ENCODE peak calls at places on chromosomes 5 and 9, in eight cellular contexts. D is fibroblast of lung, S is astrocyte, R is OCI-LY7, X is PC-3, K is HCT116, L is H9, V is GM12878. J is an unnamed sample.

GRCh38 chr9:70805953-70806352 is 315.5 kb downstream of the TRPM3 start:
- DNase-seq in D (no peak), S (no peak), R (no peak), X (no peak), K (no peak), L (no peak), V (no peak), J (no peak)

GRCh38 chr9:97573482-97574073 is 59.6 kb downstream of the TSTD2 start:
- DNase-seq in D (no peak), S (no peak), R (no peak), X (peak; percentile 37), K (peak; percentile 29), L (no peak), V (no peak), J (no peak)

GRCh38 chr5:148443998-148444397 is 60.2 kb downstream of the FBXO38 start:
- DNase-seq in D (peak; percentile 82), S (peak; percentile 36), R (peak; percentile 63), X (peak; percentile 91), K (peak; percentile 45), L (no peak), V (peak; percentile 3), J (peak; percentile 65)

GRCh38 chr5:82909816-82910215 is 167.4 kb downstream of the TMEM167A start:
- DNase-seq in D (no peak), S (no peak), R (no peak), X (no peak), K (no peak), L (no peak), V (no peak), J (no peak)

GRCh38 chr5:180173198-180173544 is 35.8 kb downstream of the RASGEF1C start:
- DNase-seq in D (no peak), S (no peak), R (no peak), X (no peak), K (no peak), L (no peak), V (no peak), J (no peak)

GRCh38 chr5:152051499-152052454 is 127.1 kb upstream of the GLRA1 start:
- DNase-seq in D (no peak), S (no peak), R (no peak), X (no peak), K (no peak), L (peak; percentile 80), V (no peak), J (no peak)

GRCh38 chr5:93819666-93820065 is 78.3 kb upstream of the POU5F2 start:
- DNase-seq in D (no peak), S (no peak), R (no peak), X (no peak), K (no peak), L (peak; percentile 26), V (no peak), J (no peak)

GRCh38 chr9:38343552-38343951 is 49.0 kb upstream of the ALDH1B1 start:
- DNase-seq in D (no peak), S (no peak), R (no peak), X (no peak), K (no peak), L (no peak), V (no peak), J (no peak)

GRCh38 chr9:71819115-71819739 is 50.9 kb upstream of the CEMIP2 start:
- DNase-seq in D (peak; percentile 50), S (no peak), R (peak; percentile 54), X (peak; percentile 51), K (peak; percentile 10), L (no peak), V (no peak), J (no peak)

DNA sequence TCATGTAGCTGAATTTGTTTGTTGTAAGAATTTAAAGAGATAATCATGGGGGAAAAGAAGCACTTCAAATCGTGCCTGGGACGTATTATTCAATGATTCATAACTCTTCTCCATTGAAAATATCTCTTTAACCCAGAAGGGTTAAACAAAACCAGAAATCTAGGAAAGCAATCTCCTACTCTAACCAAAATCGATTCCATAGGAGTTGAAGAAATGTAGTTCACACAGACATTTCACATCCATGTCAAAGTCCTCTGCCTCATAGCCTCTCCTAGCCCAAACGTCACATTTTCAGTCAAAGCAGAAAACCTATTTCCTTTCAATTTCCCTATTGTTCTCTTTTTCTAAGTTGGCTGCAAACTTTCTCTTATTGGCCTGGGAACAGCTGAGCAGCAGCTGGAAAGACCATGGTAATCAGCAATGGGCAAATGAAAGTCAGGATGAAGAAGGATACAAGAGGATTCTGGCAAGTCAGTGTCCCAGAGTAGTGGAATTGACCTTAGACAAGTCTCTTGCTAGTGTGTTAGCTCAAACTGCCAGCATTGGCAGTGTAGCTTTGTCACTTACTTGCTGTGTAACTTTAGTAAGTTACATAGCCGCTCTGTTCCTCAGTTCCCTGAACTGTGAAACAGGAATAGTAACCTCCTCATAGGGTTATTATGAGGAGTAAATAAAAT is 3.8 kb downstream of the ALDH1A1 start:
- DNase-seq in D (no peak), S (no peak), R (no peak), X (no peak), K (no peak), L (no peak), V (no peak), J (no peak)
- H2AFZ ChIP-seq in D (peak overlapping the region; percentile 7), S (no peak overlapping the region), R (no peak overlapping the region), X (no peak overlapping the region), K (no peak overlapping the region), L (peak overlapping the region; percentile 56), V (no peak overlapping the region), J (peak overlapping the region; percentile 25)

DNA sequence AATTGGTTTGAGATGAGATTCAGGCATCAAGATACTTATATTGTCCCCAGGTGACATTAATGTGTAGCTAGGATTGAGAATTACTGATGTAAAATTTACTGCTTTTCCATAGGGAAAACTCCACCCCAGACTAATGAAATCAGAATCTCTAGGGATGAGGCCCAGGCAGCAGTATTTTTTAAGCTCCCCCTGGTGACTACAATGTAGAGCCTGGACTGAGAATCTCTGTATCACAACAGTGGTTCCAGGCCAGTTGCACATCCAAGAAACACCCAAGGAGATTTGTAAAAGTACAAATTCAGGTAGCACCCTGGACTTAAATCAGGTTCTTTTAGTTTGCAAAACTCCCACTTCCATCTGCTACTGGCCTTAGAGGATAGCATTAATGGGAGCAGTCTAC is 185.7 kb downstream of the MARCHF11 start:
- DNase-seq in D (peak; percentile 33), S (no peak), R (no peak), X (no peak), K (no peak), L (no peak), V (no peak), J (no peak)
- TF ChIP-seq CTCF in D (peak; percentile 52), S (peak; percentile 38), R (no peak), X (no peak), K (no peak), L (peak; percentile 50), V (no peak), J (no peak)

GRCh38 chr9:21991039-21991959 is 2.9 kb downstream of the CDKN2A start:
- DNase-seq in D (no peak), S (no peak), R (peak; percentile 17), X (no peak), K (no peak), L (no peak), V (no peak), J (no peak)

GRCh38 chr9:21985964-21986667 is 8.1 kb downstream of the CDKN2A start:
- DNase-seq in D (no peak), S (no peak), R (no peak), X (no peak), K (no peak), L (no peak), V (no peak), J (no peak)

GRCh38 chr9:21993007-21993406 is 1.2 kb downstream of the CDKN2A start:
- DNase-seq in D (no peak), S (no peak), R (no peak), X (no peak), K (no peak), L (no peak), V (no peak), J (no peak)

GRCh38 chr9:21989440-21990189 is 4.6 kb downstream of the CDKN2A start:
- DNase-seq in D (no peak), S (no peak), R (no peak), X (no peak), K (no peak), L (peak; percentile 57), V (no peak), J (no peak)

GRCh38 chr9:21988056-21988990 is 5.9 kb downstream of the CDKN2A start:
- DNase-seq in D (no peak), S (no peak), R (no peak), X (no peak), K (no peak), L (no peak), V (no peak), J (no peak)
- H2AFZ ChIP-seq in D (peak overlapping the region; percentile 65), S (no peak overlapping the region), R (no peak overlapping the region), X (no peak overlapping the region), K (no peak overlapping the region), L (no peak overlapping the region), V (no peak overlapping the region), J (no peak overlapping the region)

GRCh38 chr5:177520906-177521513 is 4.2 kb upstream of the DDX41 start:
- DNase-seq in D (no peak), S (no peak), R (peak; percentile 56), X (no peak), K (no peak), L (no peak), V (no peak), J (no peak)
- TF ChIP-seq CTCF in D (no peak), S (no peak), R (peak; percentile 57), X (peak; percentile 41), K (peak; percentile 32), L (peak; percentile 48), V (peak; percentile 12), J (no peak)